ENCODE peak calls at places on chromosomes 11 and 22, in nine cellular contexts. One of them, this sample, is unnamed.

GRCh38 chr11:78065239-78065638 is 1.6 kb downstream of the THRSP start:
- DNase-seq in AG10803: no peak
- DNase-seq in SK-N-SH: no peak
- DNase-seq in fibroblast of lung: no peak
- DNase-seq in epithelial cell of esophagus: no peak
- DNase-seq in psoas muscle: no peak
- DNase-seq in astrocyte: no peak
- DNase-seq in spleen: no peak
- DNase-seq in HFF-Myc: no peak
- DNase-seq in this sample: no peak

GRCh38 chr11:35373284-35373933 is 45.9 kb downstream of the SLC1A2 start:
- DNase-seq in AG10803: no peak
- DNase-seq in SK-N-SH: peak; percentile 22
- DNase-seq in fibroblast of lung: no peak
- DNase-seq in epithelial cell of esophagus: peak; percentile 8
- DNase-seq in psoas muscle: no peak
- DNase-seq in astrocyte: no peak
- DNase-seq in spleen: no peak
- DNase-seq in HFF-Myc: no peak
- DNase-seq in this sample: no peak

GRCh38 chr11:117884994-117885393 is 8.5 kb upstream of the FXYD6 start:
- DNase-seq in AG10803: peak; percentile 11
- DNase-seq in SK-N-SH: no peak
- DNase-seq in fibroblast of lung: peak; percentile 56
- DNase-seq in epithelial cell of esophagus: peak; percentile 16
- DNase-seq in psoas muscle: no peak
- DNase-seq in astrocyte: peak; percentile 19
- DNase-seq in spleen: no peak
- DNase-seq in HFF-Myc: no peak
- DNase-seq in this sample: peak; percentile 46

GRCh38 chr22:46738961-46739870 is 1.2 kb upstream of the CERK start:
- DNase-seq in AG10803: peak; percentile 50
- DNase-seq in SK-N-SH: no peak
- DNase-seq in fibroblast of lung: peak; percentile 65
- DNase-seq in epithelial cell of esophagus: peak; percentile 92
- DNase-seq in psoas muscle: peak; percentile 55
- DNase-seq in astrocyte: no peak
- DNase-seq in spleen: no peak
- DNase-seq in HFF-Myc: no peak
- DNase-seq in this sample: no peak

GRCh38 chr11:94649925-94650623 is 82.9 kb downstream of the PIWIL4 start:
- DNase-seq in AG10803: peak; percentile 44
- DNase-seq in SK-N-SH: no peak
- DNase-seq in fibroblast of lung: no peak
- DNase-seq in epithelial cell of esophagus: no peak
- DNase-seq in psoas muscle: no peak
- DNase-seq in astrocyte: peak; percentile 12
- DNase-seq in spleen: no peak
- DNase-seq in HFF-Myc: no peak
- DNase-seq in this sample: peak; percentile 4

GRCh38 chr11:110962907-110963306 is 250.7 kb upstream of the ARHGAP20 start:
- DNase-seq in AG10803: no peak
- DNase-seq in SK-N-SH: peak; percentile 12
- DNase-seq in fibroblast of lung: peak; percentile 68
- DNase-seq in epithelial cell of esophagus: no peak
- DNase-seq in psoas muscle: no peak
- DNase-seq in astrocyte: peak; percentile 4
- DNase-seq in spleen: no peak
- DNase-seq in HFF-Myc: no peak
- DNase-seq in this sample: no peak

GRCh38 chr11:46894961-46895360 is 23.4 kb downstream of the LRP4 start:
- DNase-seq in AG10803: no peak
- DNase-seq in SK-N-SH: no peak
- DNase-seq in fibroblast of lung: no peak
- DNase-seq in epithelial cell of esophagus: no peak
- DNase-seq in psoas muscle: no peak
- DNase-seq in astrocyte: no peak
- DNase-seq in spleen: peak; percentile 61
- DNase-seq in HFF-Myc: no peak
- DNase-seq in this sample: no peak

GRCh38 chr11:77209663-77210062 is 81.6 kb downstream of the MYO7A start:
- DNase-seq in AG10803: no peak
- DNase-seq in SK-N-SH: no peak
- DNase-seq in fibroblast of lung: no peak
- DNase-seq in epithelial cell of esophagus: no peak
- DNase-seq in psoas muscle: no peak
- DNase-seq in astrocyte: no peak
- DNase-seq in spleen: no peak
- DNase-seq in HFF-Myc: no peak
- DNase-seq in this sample: no peak

GRCh38 chr22:26360169-26360885 is 68.7 kb upstream of the ASPHD2 start:
- DNase-seq in AG10803: peak; percentile 60
- DNase-seq in SK-N-SH: peak; percentile 73
- DNase-seq in fibroblast of lung: peak; percentile 75
- DNase-seq in epithelial cell of esophagus: peak; percentile 72
- DNase-seq in psoas muscle: peak; percentile 39
- DNase-seq in astrocyte: peak; percentile 39
- DNase-seq in spleen: no peak
- DNase-seq in HFF-Myc: peak; percentile 56
- DNase-seq in this sample: no peak

GRCh38 chr22:17888855-17889254 is 114.6 kb upstream of the BID start:
- DNase-seq in AG10803: peak; percentile 16
- DNase-seq in SK-N-SH: no peak
- DNase-seq in fibroblast of lung: peak; percentile 42
- DNase-seq in epithelial cell of esophagus: no peak
- DNase-seq in psoas muscle: no peak
- DNase-seq in astrocyte: peak; percentile 14
- DNase-seq in spleen: no peak
- DNase-seq in HFF-Myc: no peak
- DNase-seq in this sample: no peak

GRCh38 chr11:43921561-43922294 is 20.7 kb upstream of the C11orf96 start:
- DNase-seq in AG10803: no peak
- DNase-seq in SK-N-SH: no peak
- DNase-seq in fibroblast of lung: no peak
- DNase-seq in epithelial cell of esophagus: no peak
- DNase-seq in psoas muscle: no peak
- DNase-seq in astrocyte: no peak
- DNase-seq in spleen: no peak
- DNase-seq in HFF-Myc: no peak
- DNase-seq in this sample: no peak

GRCh38 chr11:123195182-123196059 is at the start of gene CLMP:
- DNase-seq in AG10803: peak; percentile 66
- DNase-seq in SK-N-SH: peak; percentile 91
- DNase-seq in fibroblast of lung: peak; percentile 82
- DNase-seq in epithelial cell of esophagus: no peak
- DNase-seq in psoas muscle: peak; percentile 69
- DNase-seq in astrocyte: peak; percentile 63
- DNase-seq in spleen: no peak
- DNase-seq in HFF-Myc: no peak
- DNase-seq in this sample: no peak

GRCh38 chr22:40504285-40505249 is 132.0 kb downstream of the MRTFA start:
- DNase-seq in AG10803: no peak
- DNase-seq in SK-N-SH: no peak
- DNase-seq in fibroblast of lung: no peak
- DNase-seq in epithelial cell of esophagus: no peak
- DNase-seq in psoas muscle: no peak
- DNase-seq in astrocyte: no peak
- DNase-seq in spleen: no peak
- DNase-seq in HFF-Myc: no peak
- DNase-seq in this sample: no peak

GRCh38 chr11:113261709-113262475 is 52.5 kb upstream of the TTC12 start:
- DNase-seq in AG10803: peak; percentile 50
- DNase-seq in SK-N-SH: no peak
- DNase-seq in fibroblast of lung: peak; percentile 19
- DNase-seq in epithelial cell of esophagus: no peak
- DNase-seq in psoas muscle: no peak
- DNase-seq in astrocyte: peak; percentile 96
- DNase-seq in spleen: no peak
- DNase-seq in HFF-Myc: no peak
- DNase-seq in this sample: no peak

GRCh38 chr11:8459711-8460399 is 134.2 kb downstream of the STK33 start:
- DNase-seq in AG10803: no peak
- DNase-seq in SK-N-SH: no peak
- DNase-seq in fibroblast of lung: no peak
- DNase-seq in epithelial cell of esophagus: peak; percentile 3
- DNase-seq in psoas muscle: no peak
- DNase-seq in astrocyte: no peak
- DNase-seq in spleen: no peak
- DNase-seq in HFF-Myc: no peak
- DNase-seq in this sample: no peak

DNA sequence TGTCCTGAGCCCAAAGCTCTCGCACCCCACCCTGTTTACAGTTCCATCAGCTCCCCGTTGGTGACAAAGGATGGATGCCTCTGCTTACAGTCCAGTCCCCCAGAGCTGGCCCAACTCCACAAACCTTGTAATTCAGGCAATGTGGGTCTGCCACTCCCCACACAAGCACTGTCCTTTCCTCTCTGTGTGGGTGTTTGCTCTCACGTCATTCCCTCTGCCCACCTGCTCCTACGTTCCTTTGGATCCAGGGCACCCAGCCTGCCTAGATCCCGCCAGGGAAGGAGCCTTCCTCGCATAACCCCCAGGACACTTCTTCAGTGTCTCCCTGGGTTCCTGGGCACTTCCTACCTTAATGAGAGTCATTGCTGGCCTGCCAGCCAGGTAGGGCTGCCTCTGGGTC is 38.9 kb downstream of the FBLN1 start:
- DNase-seq in AG10803: no peak
- DNase-seq in SK-N-SH: no peak
- DNase-seq in fibroblast of lung: no peak
- DNase-seq in epithelial cell of esophagus: no peak
- DNase-seq in psoas muscle: no peak
- DNase-seq in astrocyte: no peak
- DNase-seq in spleen: no peak
- DNase-seq in HFF-Myc: no peak
- DNase-seq in this sample: no peak
- TF ChIP-seq CTCF in AG10803: no peak
- TF ChIP-seq CTCF in SK-N-SH: no peak
- TF ChIP-seq CTCF in fibroblast of lung: no peak
- TF ChIP-seq CTCF in epithelial cell of esophagus: no peak
- TF ChIP-seq CTCF in psoas muscle: no peak
- TF ChIP-seq CTCF in astrocyte: no peak
- TF ChIP-seq CTCF in spleen: no peak
- TF ChIP-seq CTCF in HFF-Myc: no peak
- TF ChIP-seq CTCF in this sample: no peak

DNA sequence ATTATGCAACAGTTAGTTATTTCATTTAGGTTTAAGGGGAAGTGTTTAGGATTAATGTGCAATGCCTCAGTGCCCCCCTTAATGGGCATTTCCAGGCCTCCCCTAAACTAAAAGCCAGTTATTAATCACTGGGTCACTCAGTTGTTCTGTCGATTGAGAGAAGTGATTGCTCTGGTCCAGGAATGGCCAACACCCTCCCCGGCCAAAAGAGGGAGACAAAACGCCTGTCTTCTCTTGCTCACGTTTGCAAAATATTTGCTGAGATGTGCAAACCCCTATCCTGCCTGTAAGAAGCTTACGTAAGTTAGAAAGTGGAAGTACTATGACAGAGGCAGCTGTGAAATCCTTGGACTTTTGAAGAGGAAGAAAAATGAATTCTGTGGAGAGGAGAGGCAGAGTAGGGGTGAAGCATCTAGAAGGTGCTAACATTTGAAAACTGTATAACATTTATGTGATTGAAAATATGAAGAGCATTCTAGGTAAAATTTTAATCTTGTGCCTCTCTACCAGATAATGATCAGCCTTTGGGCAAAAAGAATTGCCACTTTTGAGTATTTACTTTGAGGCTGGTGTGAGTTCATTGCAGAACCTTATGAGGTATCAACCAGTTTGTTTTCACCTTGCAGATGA is 37.7 kb downstream of the NTM start:
- DNase-seq in AG10803: peak; percentile 52
- DNase-seq in SK-N-SH: peak; percentile 45
- DNase-seq in fibroblast of lung: peak; percentile 18
- DNase-seq in epithelial cell of esophagus: peak; percentile 68
- DNase-seq in psoas muscle: no peak
- DNase-seq in astrocyte: peak; percentile 4
- DNase-seq in spleen: no peak
- DNase-seq in HFF-Myc: no peak
- DNase-seq in this sample: no peak
- H3K4me3 ChIP-seq in AG10803: no peak overlapping the region
- H3K4me3 ChIP-seq in SK-N-SH: no peak overlapping the region
- H3K4me3 ChIP-seq in fibroblast of lung: no peak overlapping the region
- H3K4me3 ChIP-seq in epithelial cell of esophagus: no peak overlapping the region
- H3K4me3 ChIP-seq in psoas muscle: no peak overlapping the region
- H3K4me3 ChIP-seq in astrocyte: no peak overlapping the region
- H3K4me3 ChIP-seq in spleen: no peak overlapping the region
- H3K4me3 ChIP-seq in HFF-Myc: no peak overlapping the region
- H3K4me3 ChIP-seq in this sample: no peak overlapping the region

GRCh38 chr11:60485987-60486386 is 6.6 kb upstream of the MS4A12 start:
- DNase-seq in AG10803: no peak
- DNase-seq in SK-N-SH: peak; percentile 39
- DNase-seq in fibroblast of lung: no peak
- DNase-seq in epithelial cell of esophagus: no peak
- DNase-seq in psoas muscle: no peak
- DNase-seq in astrocyte: no peak
- DNase-seq in spleen: peak; percentile 75
- DNase-seq in HFF-Myc: no peak
- DNase-seq in this sample: no peak
- TF ChIP-seq CTCF in AG10803: no peak
- TF ChIP-seq CTCF in SK-N-SH: peak; percentile 50
- TF ChIP-seq CTCF in fibroblast of lung: no peak
- TF ChIP-seq CTCF in epithelial cell of esophagus: no peak
- TF ChIP-seq CTCF in psoas muscle: no peak
- TF ChIP-seq CTCF in astrocyte: no peak
- TF ChIP-seq CTCF in spleen: peak; percentile 53
- TF ChIP-seq CTCF in HFF-Myc: no peak
- TF ChIP-seq CTCF in this sample: no peak

GRCh38 chr11:63913866-63914830 is 2.8 kb downstream of the RCOR2 start:
- DNase-seq in AG10803: no peak
- DNase-seq in SK-N-SH: no peak
- DNase-seq in fibroblast of lung: no peak
- DNase-seq in epithelial cell of esophagus: no peak
- DNase-seq in psoas muscle: no peak
- DNase-seq in astrocyte: no peak
- DNase-seq in spleen: no peak
- DNase-seq in HFF-Myc: no peak
- DNase-seq in this sample: no peak

GRCh38 chr11:63912678-63913077 is 4.3 kb downstream of the RCOR2 start:
- DNase-seq in AG10803: no peak
- DNase-seq in SK-N-SH: no peak
- DNase-seq in fibroblast of lung: no peak
- DNase-seq in epithelial cell of esophagus: no peak
- DNase-seq in psoas muscle: no peak
- DNase-seq in astrocyte: no peak
- DNase-seq in spleen: no peak
- DNase-seq in HFF-Myc: no peak
- DNase-seq in this sample: no peak

GRCh38 chr11:63916837-63917684 is at the start of gene RCOR2:
- DNase-seq in AG10803: peak; percentile 90
- DNase-seq in SK-N-SH: peak; percentile 98
- DNase-seq in fibroblast of lung: peak; percentile 90
- DNase-seq in epithelial cell of esophagus: peak; percentile 81
- DNase-seq in psoas muscle: peak; percentile 80
- DNase-seq in astrocyte: peak; percentile 66
- DNase-seq in spleen: peak; percentile 90
- DNase-seq in HFF-Myc: no peak
- DNase-seq in this sample: no peak

GRCh38 chr11:63915961-63916836 is 765 bp downstream of the RCOR2 start:
- DNase-seq in AG10803: peak; percentile 24
- DNase-seq in SK-N-SH: peak; percentile 91
- DNase-seq in fibroblast of lung: peak; percentile 41
- DNase-seq in epithelial cell of esophagus: no peak
- DNase-seq in psoas muscle: peak; percentile 62
- DNase-seq in astrocyte: no peak
- DNase-seq in spleen: peak; percentile 83
- DNase-seq in HFF-Myc: no peak
- DNase-seq in this sample: no peak

GRCh38 chr11:63914896-63915681 is 1.9 kb downstream of the RCOR2 start:
- DNase-seq in AG10803: no peak
- DNase-seq in SK-N-SH: peak; percentile 79
- DNase-seq in fibroblast of lung: no peak
- DNase-seq in epithelial cell of esophagus: no peak
- DNase-seq in psoas muscle: no peak
- DNase-seq in astrocyte: no peak
- DNase-seq in spleen: no peak
- DNase-seq in HFF-Myc: no peak
- DNase-seq in this sample: no peak
- H3K4me3 ChIP-seq in AG10803: peak overlapping the region; percentile 65
- H3K4me3 ChIP-seq in SK-N-SH: peak overlapping the region; percentile 64
- H3K4me3 ChIP-seq in fibroblast of lung: peak overlapping the region; percentile 25
- H3K4me3 ChIP-seq in epithelial cell of esophagus: no peak overlapping the region
- H3K4me3 ChIP-seq in psoas muscle: no peak overlapping the region
- H3K4me3 ChIP-seq in astrocyte: no peak overlapping the region
- H3K4me3 ChIP-seq in spleen: no peak overlapping the region
- H3K4me3 ChIP-seq in HFF-Myc: peak overlapping the region; percentile 76
- H3K4me3 ChIP-seq in this sample: peak overlapping the region; percentile 12